ENCODE peak calls at places on chromosomes 1 and 21, in five cellular contexts. M is K562, P is HCT116, K is HepG2, L is H1. B is an unnamed sample.

GRCh38 chr1:170536924-170537551 is 5.1 kb downstream of the GORAB start:
- DNase-seq in K (no peak), L (no peak), P (no peak), M (no peak), B (no peak)

GRCh38 chr1:248820041-248820585 is 5.6 kb downstream of the SH3BP5L start:
- DNase-seq in M (no peak), L (no peak), P (no peak), K (no peak), B (no peak)

GRCh38 chr1:11539850-11540772 is 61.2 kb downstream of the DISP3 start:
- DNase-seq in L (no peak), K (no peak), M (no peak), P (no peak), B (no peak)

GRCh38 chr1:226548281-226549093 is at the start of gene STUM:
- DNase-seq in M (no peak), P (no peak), K (no peak), L (no peak), B (no peak)

GRCh38 chr21:44348861-44349260 is 4.6 kb upstream of the TRPM2 start:
- DNase-seq in P (no peak), K (no peak), M (no peak), L (no peak), B (no peak)

GRCh38 chr1:31108861-31109260 is 43.3 kb upstream of the PUM1 start:
- DNase-seq in M (no peak), K (no peak), P (no peak), L (no peak), B (no peak)

GRCh38 chr21:41684381-41685245 is 82.2 kb downstream of the RIPK4 start:
- DNase-seq in L (no peak), P (no peak), K (peak; percentile 24), M (no peak), B (peak; percentile 27)

GRCh38 chr21:44603911-44604310 is 3.5 kb downstream of the KRTAP10-7 start:
- DNase-seq in K (no peak), L (no peak), P (no peak), M (no peak), B (no peak)

GRCh38 chr1:244387415-244387814 is 64.3 kb downstream of the ADSS2 start:
- DNase-seq in L (no peak), K (no peak), P (no peak), M (no peak), B (no peak)

GRCh38 chr1:172325562-172325961 is 94.9 kb upstream of the C1orf105 start:
- DNase-seq in P (peak; percentile 27), M (no peak), K (no peak), L (no peak), B (no peak)

GRCh38 chr1:152107984-152108898 is 7.0 kb downstream of the TCHH start:
- DNase-seq in M (no peak), L (no peak), P (peak; percentile 63), K (no peak), B (peak; percentile 3)

GRCh38 chr1:6727535-6727934 is 25.9 kb upstream of the DNAJC11 start:
- DNase-seq in L (peak; percentile 44), K (peak; percentile 59), P (peak; percentile 71), M (peak; percentile 77), B (peak; percentile 35)

GRCh38 chr1:95223110-95223509 is 10.9 kb upstream of the RWDD3 start:
- DNase-seq in K (no peak), L (no peak), P (no peak), M (no peak), B (no peak)

GRCh38 chr1:212219679-212220463 is 65.3 kb upstream of the PPP2R5A start:
- DNase-seq in P (no peak), L (no peak), M (no peak), K (no peak), B (peak; percentile 35)

GRCh38 chr1:113686891-113687624 is 72.2 kb downstream of the PHTF1 start:
- DNase-seq in L (no peak), K (no peak), M (no peak), P (no peak), B (no peak)

GRCh38 chr1:231584117-231584516 is 42.5 kb upstream of the DISC1 start:
- DNase-seq in K (peak; percentile 47), M (no peak), L (no peak), P (peak; percentile 33), B (no peak)

GRCh38 chr1:44031051-44031899 is at the start of gene SLC6A9:
- DNase-seq in K (peak; percentile 31), L (peak; percentile 47), P (no peak), M (peak; percentile 67), B (peak; percentile 43)

GRCh38 chr1:68384321-68384813 is 65.4 kb downstream of the RPE65 start:
- DNase-seq in L (peak; percentile 10), M (no peak), P (peak; percentile 99), K (peak; percentile 11), B (peak; percentile 63)

GRCh38 chr1:192951961-192952460 is 107.1 kb downstream of the UCHL5 start:
- DNase-seq in L (no peak), P (no peak), K (no peak), M (no peak), B (no peak)
- TF ChIP-seq ZNF274 in L (no peak), P (no peak), K (no peak), M (no peak), B (no peak)

GRCh38 chr1:35559317-35559944 is 1.8 kb downstream of the NCDN start:
- DNase-seq in L (no peak), P (no peak), K (no peak), M (no peak), B (no peak)
- H3K4me1 ChIP-seq in L (peaks cover 7% of the 10 kb centered on the region), P (peaks cover 19% of the 10 kb centered on the region), K (peaks cover 32% of the 10 kb centered on the region), M (peaks cover 41% of the 10 kb centered on the region), B (peaks cover 16% of the 10 kb centered on the region)

DNA sequence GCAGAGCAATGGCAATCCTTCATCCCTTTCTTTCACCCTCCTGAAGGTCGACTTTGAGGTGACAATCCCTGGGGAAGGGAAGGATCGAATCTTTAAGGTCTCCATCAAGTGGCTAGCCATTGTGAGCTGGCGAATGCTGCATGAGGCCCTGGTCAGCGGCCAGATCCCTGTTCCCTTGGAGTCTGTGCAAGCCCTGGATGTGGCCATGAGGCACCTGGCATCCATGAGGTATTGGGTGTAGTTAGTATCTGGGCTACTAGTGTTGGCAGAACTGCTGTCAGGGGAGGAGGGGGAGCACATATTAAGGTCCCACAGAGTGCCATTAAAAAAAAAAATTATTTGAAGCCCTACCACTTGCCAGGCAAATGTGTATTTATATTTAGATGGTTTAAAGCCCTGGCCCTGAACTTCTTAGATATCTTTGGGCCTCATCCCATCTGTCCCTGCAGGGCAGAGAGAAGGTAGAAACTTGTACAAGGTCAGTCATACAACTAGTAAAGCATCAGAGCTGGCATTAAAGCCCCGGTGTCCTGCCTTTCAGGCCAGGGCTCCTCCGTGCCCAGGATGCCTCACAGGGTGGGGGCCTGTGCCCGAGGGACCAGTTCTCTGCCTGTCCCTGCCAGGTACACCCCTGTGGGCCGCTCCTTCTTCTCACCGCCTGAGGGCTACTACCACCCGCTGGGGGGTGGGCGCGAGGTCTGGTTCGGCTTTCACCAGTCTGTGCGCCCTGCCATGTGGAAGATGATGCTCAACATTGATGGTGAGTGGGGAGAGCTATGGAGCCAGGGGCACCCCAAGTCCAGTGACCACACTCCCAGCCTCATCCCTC is 10.3 kb downstream of the AGO1 start:
- DNase-seq in M (no peak), P (no peak), K (no peak), L (no peak), B (no peak)
- TF ChIP-seq ZNF274 in M (no peak), P (no peak), K (no peak), L (no peak), B (no peak)

DNA sequence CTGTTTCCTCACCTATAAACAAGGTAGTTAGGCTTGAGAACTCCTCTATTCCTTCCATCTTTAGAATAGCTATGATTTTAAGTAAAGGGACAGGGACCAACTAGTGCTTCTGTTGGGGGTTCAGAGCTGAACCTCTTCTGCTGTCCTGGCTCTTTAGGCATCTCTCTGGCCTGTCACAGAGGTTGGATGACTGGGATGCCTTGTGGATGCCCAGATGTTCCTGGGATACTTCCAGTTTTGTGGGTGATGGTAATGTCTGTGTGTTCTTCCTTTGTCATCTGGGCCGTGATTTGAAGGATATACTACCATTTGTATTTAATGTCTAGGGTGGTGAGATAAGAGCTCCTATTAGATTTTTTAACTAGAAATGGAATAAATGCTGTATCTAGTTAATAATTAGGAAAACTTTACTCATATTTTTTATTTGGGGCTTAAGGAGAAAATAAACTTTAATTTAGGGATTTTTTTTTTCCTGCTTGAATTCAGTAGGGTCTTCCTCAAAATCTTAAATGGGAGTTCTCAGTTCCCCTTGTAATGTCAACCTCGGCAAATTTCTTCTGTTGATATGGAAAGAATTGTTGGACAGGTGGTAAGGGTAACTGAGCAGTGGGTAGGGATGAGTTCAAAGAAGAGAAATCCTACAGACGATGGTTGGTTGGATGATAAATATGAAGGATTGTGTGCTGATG is 47.2 kb downstream of the LAMC1 start:
- DNase-seq in M (no peak), K (no peak), L (no peak), P (no peak), B (no peak)
- H3K4me1 ChIP-seq in M (no peaks in the 10 kb centered on the region), K (peaks cover 77% of the 10 kb centered on the region), L (no peaks in the 10 kb centered on the region), P (peaks cover 29% of the 10 kb centered on the region), B (no peaks in the 10 kb centered on the region)

DNA sequence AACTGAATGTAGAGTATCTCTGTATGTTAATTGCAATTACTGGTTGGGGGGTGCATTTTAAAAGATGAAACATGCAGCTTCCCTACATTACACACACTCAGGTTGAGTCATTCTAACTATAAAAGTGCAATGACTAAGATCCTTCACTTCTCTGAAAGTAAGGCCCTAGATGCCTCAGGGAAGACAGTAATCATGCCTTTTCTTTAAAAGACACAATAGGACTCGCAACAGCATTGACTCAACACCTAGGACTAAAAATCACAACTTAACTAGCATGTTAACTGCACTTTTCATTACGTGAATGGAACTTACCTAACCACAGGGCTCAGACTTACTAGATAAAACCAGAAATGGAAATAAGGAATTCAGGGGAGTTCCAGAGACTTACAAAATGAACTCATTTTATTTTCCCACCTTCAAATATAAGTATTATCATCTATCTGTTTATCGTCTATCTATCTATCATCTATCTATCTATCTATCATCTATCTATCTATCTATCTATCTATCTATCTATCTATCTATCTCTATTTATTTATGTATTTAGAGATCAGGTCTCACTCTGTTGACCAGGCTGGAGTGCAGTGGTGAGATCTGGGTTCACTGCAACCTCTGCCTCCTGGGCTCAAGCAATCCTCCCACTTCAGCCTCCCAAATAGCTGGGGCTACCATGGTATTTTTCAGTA is 47.8 kb downstream of the CHML start:
- DNase-seq in K (no peak), P (peak; percentile 48), M (no peak), L (no peak), B (no peak)
- TF ChIP-seq ZNF274 in K (no peak), P (no peak), M (no peak), L (no peak), B (no peak)

GRCh38 chr21:35044128-35044527 is 5.0 kb downstream of the RUNX1 start:
- DNase-seq in M (no peak), L (no peak), K (no peak), P (no peak), B (no peak)

GRCh38 chr21:35045539-35046222 is 3.4 kb downstream of the RUNX1 start:
- DNase-seq in M (no peak), P (no peak), L (no peak), K (no peak), B (no peak)

GRCh38 chr21:35046223-35046690 is 2.8 kb downstream of the RUNX1 start:
- DNase-seq in M (no peak), P (no peak), K (no peak), L (no peak), B (no peak)

GRCh38 chr21:35043549-35043948 is 5.6 kb downstream of the RUNX1 start:
- DNase-seq in K (no peak), L (no peak), P (no peak), M (no peak), B (no peak)

GRCh38 chr21:35044770-35045538 is 4.1 kb downstream of the RUNX1 start:
- DNase-seq in K (no peak), L (no peak), M (no peak), P (no peak), B (no peak)
- H3K4me1 ChIP-seq in K (peaks cover 46% of the 10 kb centered on the region), L (no peaks in the 10 kb centered on the region), M (peaks cover 7% of the 10 kb centered on the region), P (peaks cover 26% of the 10 kb centered on the region), B (no peaks in the 10 kb centered on the region)

B was measured in NT2/D1.